ENCODE peak calls at places on chromosomes 3 and 15, in ten cellular contexts. D is cardiac fibroblast; W is GM06990; M is BJ; F is colonic mucosa; T is tibial artery; N is breast epithelium; P is AG04450; B is mammary epithelial cell; V is CD8-positive, alpha-beta T cell. A is an unnamed sample.

GRCh38 chr3:101978348-101978747 is 129.0 kb downstream of the NFKBIZ start:
- DNase-seq in T (no peak), P (no peak), B (no peak), N (no peak), M (no peak), F (no peak), W (no peak), D (no peak), V (no peak), A (no peak)

GRCh38 chr3:99895706-99896441 is 78.2 kb downstream of the CMSS1 start:
- DNase-seq in F (no peak), W (no peak), V (no peak), N (no peak), P (peak), M (peak), B (peak), T (no peak), D (peak), A (peak)

GRCh38 chr3:135565481-135565880 is 400.0 kb upstream of the PPP2R3A start:
- DNase-seq in V (no peak), T (no peak), N (no peak), D (no peak), P (no peak), B (no peak), M (peak), W (no peak), F (no peak), A (no peak)

GRCh38 chr3:111331912-111332311 is 210.1 kb upstream of the CD96 start:
- DNase-seq in N (no peak), M (no peak), W (no peak), B (no peak), V (no peak), D (no peak), P (no peak), T (no peak), F (no peak), A (no peak)

GRCh38 chr3:38558864-38559263 is 62.7 kb downstream of the EXOG start:
- DNase-seq in P (no peak), M (no peak), T (no peak), N (no peak), B (no peak), F (no peak), W (no peak), D (no peak), V (no peak), A (no peak)

GRCh38 chr3:126315083-126315658 is 42.0 kb downstream of the KLF15 start:
- DNase-seq in W (no peak), D (no peak), B (no peak), M (no peak), F (no peak), P (no peak), V (no peak), T (no peak), N (no peak), A (no peak)

GRCh38 chr15:95025924-95026728 is 794.8 kb downstream of the MCTP2 start:
- DNase-seq in M (no peak), D (peak), B (peak), W (no peak), P (peak), F (peak), T (no peak), V (no peak), N (no peak), A (peak)

GRCh38 chr15:83930813-83931212 is 276.9 kb downstream of the ADAMTSL3 start:
- DNase-seq in W (no peak), M (no peak), D (no peak), B (peak), N (no peak), P (no peak), F (no peak), V (no peak), T (no peak), A (peak)

GRCh38 chr3:186506846-186507245 is 37.3 kb downstream of the CRYGS start:
- DNase-seq in V (no peak), P (no peak), B (no peak), M (no peak), W (no peak), T (no peak), N (no peak), F (no peak), D (no peak), A (no peak)

GRCh38 chr15:41794081-41794480 is 19.8 kb downstream of the MAPKBP1 start:
- DNase-seq in B (peak), W (no peak), P (no peak), V (no peak), N (no peak), T (no peak), D (no peak), M (peak), F (no peak), A (peak)

GRCh38 chr15:36769110-36769509 is 189.7 kb downstream of the CDIN1 start:
- DNase-seq in T (no peak), P (peak), B (no peak), W (no peak), V (no peak), M (no peak), F (no peak), N (no peak), D (peak), A (peak)

GRCh38 chr3:20043398-20043797 is 3.2 kb downstream of the KAT2B start:
- DNase-seq in V (peak), F (peak), W (no peak), B (no peak), M (no peak), D (peak), P (no peak), N (peak), T (peak), A (no peak)

GRCh38 chr3:124696011-124696410 is 34.2 kb upstream of the UMPS start:
- DNase-seq in F (no peak), W (no peak), V (no peak), D (no peak), B (no peak), T (no peak), P (no peak), M (no peak), N (no peak), A (no peak)

GRCh38 chr3:139173372-139174108 is 128.8 kb upstream of the PRR23C start:
- DNase-seq in M (no peak), N (no peak), V (no peak), W (no peak), D (no peak), P (no peak), B (no peak), F (peak), T (no peak), A (peak)

GRCh38 chr15:48946088-48946839 is 17.5 kb downstream of the SHC4 start:
- DNase-seq in P (no peak), T (no peak), B (peak), V (no peak), D (peak), W (no peak), F (no peak), M (no peak), N (no peak), A (peak)

GRCh38 chr3:189272500-189273119 is 100.8 kb downstream of the TPRG1 start:
- DNase-seq in V (no peak), W (no peak), N (no peak), T (no peak), D (peak), F (no peak), P (no peak), B (no peak), M (no peak), A (no peak)

GRCh38 chr3:160090653-160091052 is 102.0 kb downstream of the IL12A start:
- DNase-seq in D (no peak), P (no peak), T (no peak), F (no peak), W (no peak), N (no peak), B (peak), V (no peak), M (no peak), A (peak)

GRCh38 chr3:197559662-197560061 is 3.9 kb upstream of the BDH1 start:
- DNase-seq in V (no peak), B (no peak), W (no peak), N (no peak), M (no peak), T (no peak), P (no peak), D (no peak), F (no peak), A (no peak)

GRCh38 chr3:50251220-50251619 is 15.2 kb downstream of the GNAI2 start:
- DNase-seq in N (no peak), W (no peak), T (no peak), P (no peak), D (peak), F (no peak), M (no peak), B (peak), V (no peak), A (peak)

GRCh38 chr3:153087595-153088566 is 74.1 kb upstream of the RAP2B start:
- DNase-seq in M (peak), W (no peak), D (peak), P (peak), F (no peak), V (no peak), B (peak), N (no peak), T (no peak), A (peak)

GRCh38 chr3:39189648-39190269 is 2.6 kb downstream of the XIRP1 start:
- DNase-seq in F (peak), P (no peak), T (peak), M (no peak), W (peak), V (peak), D (peak), B (peak), N (peak), A (peak)

GRCh38 chr15:79641841-79642240 is 209.7 kb downstream of the MINAR1 start:
- DNase-seq in M (no peak), B (no peak), T (no peak), V (no peak), W (no peak), P (no peak), F (no peak), N (no peak), D (no peak), A (no peak)

GRCh38 chr3:52176188-52176752 is 21.7 kb upstream of the ALAS1 start:
- DNase-seq in F (no peak), P (no peak), W (no peak), D (no peak), N (no peak), V (no peak), T (peak), B (no peak), M (no peak), A (no peak)

GRCh38 chr15:55907797-55908196 is 85.6 kb downstream of the NEDD4 start:
- DNase-seq in M (peak), T (no peak), F (no peak), D (peak), B (peak), V (no peak), P (peak), W (no peak), N (no peak), A (peak)

GRCh38 chr15:60390931-60391501 is 6.8 kb downstream of the ANXA2 start:
- DNase-seq in M (no peak), N (no peak), B (peak), T (peak), P (no peak), V (no peak), W (no peak), F (peak), D (peak), A (peak)

GRCh38 chr15:75007216-75007615 is 11.9 kb downstream of the SCAMP5 start:
- DNase-seq in P (no peak), T (no peak), D (no peak), V (no peak), N (no peak), W (no peak), M (no peak), F (no peak), B (no peak), A (no peak)

GRCh38 chr15:48096813-48097212 is 24.0 kb upstream of the SLC24A5 start:
- DNase-seq in N (no peak), W (no peak), P (peak), T (no peak), B (peak), D (peak), M (peak), F (no peak), V (no peak), A (peak)

GRCh38 chr15:47727676-47728075 is 10.4 kb downstream of the SEMA6D start:
- DNase-seq in N (no peak), V (no peak), W (no peak), M (no peak), P (no peak), F (no peak), B (no peak), T (no peak), D (no peak), A (no peak)

GRCh38 chr15:40059821-40060220 is 20.8 kb upstream of the SRP14 start:
- DNase-seq in P (no peak), B (no peak), V (no peak), W (no peak), M (no peak), T (peak), D (no peak), N (no peak), F (no peak), A (no peak)

GRCh38 chr15:77484994-77485393 is 64.3 kb downstream of the HMG20A start:
- DNase-seq in F (no peak), T (no peak), V (no peak), P (no peak), N (no peak), B (no peak), W (no peak), D (no peak), M (no peak), A (no peak)

GRCh38 chr15:70723124-70723427 is 40.3 kb downstream of the UACA start:
- DNase-seq in F (no peak), T (no peak), D (no peak), W (no peak), V (no peak), B (no peak), P (no peak), M (no peak), N (no peak), A (no peak)

GRCh38 chr15:70726753-70727152 is 36.6 kb downstream of the UACA start:
- DNase-seq in B (no peak), P (no peak), M (no peak), V (no peak), N (no peak), D (peak), F (no peak), W (no peak), T (no peak), A (no peak)

GRCh38 chr15:70723927-70724326 is 39.4 kb downstream of the UACA start:
- DNase-seq in W (no peak), P (no peak), M (no peak), F (no peak), N (no peak), D (no peak), B (no peak), T (no peak), V (no peak), A (no peak)

GRCh38 chr15:70720228-70721016 is 42.9 kb downstream of the UACA start:
- DNase-seq in W (no peak), D (no peak), B (no peak), P (no peak), N (no peak), V (no peak), F (no peak), M (no peak), T (no peak), A (peak)

GRCh38 chr15:70722266-70723123 is 40.9 kb downstream of the UACA start:
- DNase-seq in W (no peak), V (no peak), M (no peak), B (no peak), N (no peak), P (peak), T (no peak), D (peak), F (no peak), A (peak)
- TF ChIP-seq CTCF in W (peak), V (peak), M (peak), B (peak), N (peak), P (peak), T (peak), D (peak), F (peak), A (peak)

GRCh38 chr3:127734181-127734720 is 61.5 kb downstream of the ABTB1 start:
- DNase-seq in D (no peak), N (no peak), F (no peak), P (no peak), W (no peak), T (no peak), V (no peak), B (no peak), M (no peak), A (no peak)
- H3K4me3 ChIP-seq in D (no peak), N (no peak), F (no peak), P (no peak), W (peak), T (no peak), V (no peak), B (no peak), M (no peak), A (no peak)

GRCh38 chr3:113741086-113741485 is 5.0 kb downstream of the NAA50 start:
- DNase-seq in D (no peak), N (no peak), V (no peak), T (no peak), W (no peak), M (no peak), P (no peak), B (no peak), F (no peak), A (no peak)

DNA sequence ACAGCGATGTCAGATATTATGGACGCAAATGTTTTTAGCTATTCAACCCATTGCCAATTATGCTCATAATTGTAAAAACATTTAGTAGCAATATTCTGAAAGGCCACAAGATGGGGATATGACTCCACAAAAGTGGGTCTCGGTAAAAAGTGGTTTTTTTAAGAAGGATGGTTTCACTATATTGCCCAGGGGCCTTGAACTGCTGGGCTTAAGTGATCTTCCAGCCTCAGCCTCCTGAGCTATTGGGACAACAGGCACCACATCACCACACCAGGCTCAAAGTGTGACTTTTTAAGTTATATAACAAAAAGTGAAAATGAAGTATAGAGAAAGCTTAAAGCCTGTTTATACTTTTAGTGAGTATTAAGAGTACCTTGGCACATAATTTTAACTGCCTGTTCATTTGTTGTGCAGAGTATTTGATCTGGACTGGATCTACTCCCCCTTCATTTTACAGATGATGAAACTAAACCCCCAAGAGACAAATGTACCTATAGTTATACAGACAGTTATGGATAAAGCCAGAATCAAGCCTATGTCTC is 9.4 kb downstream of the NAA50 start:
- DNase-seq in D (peak), W (peak), N (no peak), V (no peak), F (no peak), B (peak), P (peak), T (no peak), M (no peak), A (peak)
- TF ChIP-seq CTCF in D (peak), W (peak), N (peak), V (peak), F (peak), B (peak), P (peak), T (peak), M (peak), A (peak)

GRCh38 chr15:59298255-59298856 is 74.3 kb downstream of the MYO1E start:
- DNase-seq in V (no peak), T (no peak), N (no peak), W (peak), P (no peak), B (peak), M (no peak), F (no peak), D (no peak), A (peak)

GRCh38 chr15:59301527-59301926 is 71.1 kb downstream of the MYO1E start:
- DNase-seq in M (no peak), D (no peak), F (no peak), N (no peak), P (no peak), V (no peak), T (no peak), B (no peak), W (no peak), A (no peak)

GRCh38 chr15:59299919-59300617 is 72.6 kb downstream of the MYO1E start:
- DNase-seq in W (peak), D (peak), N (no peak), T (peak), M (peak), F (peak), V (peak), P (peak), B (peak), A (peak)

GRCh38 chr15:59298876-59299275 is 73.8 kb downstream of the MYO1E start:
- DNase-seq in T (no peak), W (no peak), V (no peak), B (no peak), M (no peak), N (no peak), D (no peak), F (no peak), P (no peak), A (no peak)

DNA sequence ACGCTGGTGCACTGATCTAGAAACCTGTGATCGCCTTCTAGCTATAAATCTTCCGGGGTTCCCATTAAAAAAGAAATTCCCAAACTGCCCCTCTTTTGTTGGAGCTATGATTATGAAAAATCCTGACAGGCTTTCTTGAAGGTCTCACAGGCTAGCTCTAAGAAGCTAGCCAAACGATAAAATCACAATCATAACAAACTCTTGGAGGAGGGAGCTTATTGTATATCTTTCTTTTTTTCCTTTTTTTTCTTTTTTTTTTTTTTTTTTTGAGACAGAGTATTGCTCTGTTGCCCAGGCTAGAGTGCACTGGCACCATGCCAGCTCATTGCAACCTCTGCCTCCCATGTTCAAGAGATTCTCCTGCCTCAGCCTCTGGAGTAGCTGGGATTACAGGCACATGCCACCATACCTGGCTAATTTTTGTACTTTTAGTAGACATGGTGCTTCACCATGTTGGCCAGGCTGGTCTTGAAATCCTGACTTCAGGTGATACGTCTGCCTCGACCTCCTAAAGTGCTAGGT is 72.0 kb downstream of the MYO1E start:
- DNase-seq in D (peak), B (no peak), P (no peak), F (no peak), V (no peak), T (peak), N (no peak), W (no peak), M (no peak), A (peak)
- H3K4me3 ChIP-seq in D (no peak), B (no peak), P (peak), F (no peak), V (no peak), T (peak), N (no peak), W (no peak), M (no peak), A (no peak)

GRCh38 chr3:62238431-62238830 is 134.9 kb downstream of the FEZF2 start:
- DNase-seq in P (no peak), N (no peak), F (no peak), B (no peak), D (no peak), W (peak), T (no peak), V (no peak), M (no peak), A (no peak)
- TF ChIP-seq CTCF in P (no peak), N (no peak), F (no peak), B (no peak), D (no peak), W (no peak), T (no peak), V (no peak), M (no peak), A (no peak)

A was measured in epithelial cell of esophagus.